ENCODE peak calls at places on chromosomes 7 and 10, in seven cellular contexts. U is left ventricle myocardium inferior; M is HFF-Myc; P is stimulated activated CD4-positive, alpha-beta T cell treated with anti-CD3 and anti-CD28 coated beads, Interleukin-4, amount 100 ng/mL, for 4 hours; W is RPMI7951; B is choroid plexus epithelial cell; G is stimulated activated CD8-positive, alpha-beta memory T cell treated with anti-CD3 and anti-CD28 coated beads, Interleukin-15, amount 100 ng/mL, for 24 hours. N is an unnamed sample.

GRCh38 chr7:134462337-134462925 is 3.5 kb upstream of the AKR1B1 start:
- DNase-seq in U (no peak), M (peak), P (no peak), W (peak), B (peak), G (no peak), N (peak)

GRCh38 chr7:156832195-156832877 is 60.6 kb downstream of the LMBR1 start:
- DNase-seq in U (no peak), M (no peak), P (no peak), W (no peak), B (no peak), G (no peak), N (no peak)

GRCh38 chr7:21218155-21218554 is 209.7 kb upstream of the SP4 start:
- DNase-seq in U (no peak), M (no peak), P (no peak), W (no peak), B (no peak), G (no peak), N (no peak)

GRCh38 chr7:106692450-106693051 is 31.6 kb upstream of the CCDC71L start:
- DNase-seq in U (no peak), M (no peak), P (no peak), W (no peak), B (no peak), G (no peak), N (no peak)

GRCh38 chr7:137953043-137953691 is 48.7 kb downstream of the CREB3L2 start:
- DNase-seq in U (no peak), M (no peak), P (no peak), W (no peak), B (peak), G (no peak), N (no peak)

GRCh38 chr7:54833021-54833467 is 74.0 kb upstream of the SEC61G start:
- DNase-seq in U (no peak), M (no peak), P (no peak), W (no peak), B (no peak), G (no peak), N (no peak)

GRCh38 chr7:30717181-30717580 is 34.8 kb upstream of the INMT start:
- DNase-seq in U (no peak), M (no peak), P (no peak), W (peak), B (no peak), G (no peak), N (no peak)

GRCh38 chr10:17023386-17024298 is 106.0 kb downstream of the CUBN start:
- DNase-seq in U (no peak), M (peak), P (peak), W (peak), B (peak), G (no peak), N (peak)

GRCh38 chr7:40213856-40214255 is 79.1 kb downstream of the SUGCT start:
- DNase-seq in U (no peak), M (no peak), P (no peak), W (no peak), B (peak), G (no peak), N (no peak)

GRCh38 chr10:61100882-61101281 is 156.9 kb upstream of the RHOBTB1 start:
- DNase-seq in U (no peak), M (no peak), P (no peak), W (no peak), B (no peak), G (no peak), N (no peak)

GRCh38 chr10:52951819-52952218 is 179.2 kb upstream of the MBL2 start:
- DNase-seq in U (peak), M (no peak), P (no peak), W (no peak), B (peak), G (no peak), N (peak)

GRCh38 chr10:32210306-32211045 is 136.5 kb downstream of the EPC1 start:
- DNase-seq in U (no peak), M (peak), P (no peak), W (peak), B (peak), G (no peak), N (peak)

GRCh38 chr10:89532476-89532875 is 2.9 kb downstream of the SLC16A12 start:
- DNase-seq in U (no peak), M (no peak), P (no peak), W (no peak), B (peak), G (no peak), N (no peak)

GRCh38 chr7:35727571-35727970 is 32.6 kb upstream of the HERPUD2 start:
- DNase-seq in U (no peak), M (no peak), P (peak), W (no peak), B (peak), G (no peak), N (peak)

GRCh38 chr10:96272256-96272985 is 1.1 kb upstream of the BLNK start:
- DNase-seq in U (no peak), M (no peak), P (no peak), W (no peak), B (no peak), G (no peak), N (no peak)

GRCh38 chr7:23261843-23262452 is 15.4 kb downstream of the GPNMB start:
- DNase-seq in U (peak), M (no peak), P (peak), W (peak), B (peak), G (peak), N (peak)

GRCh38 chr10:110803830-110804338 is 67.8 kb upstream of the PDCD4 start:
- DNase-seq in U (no peak), M (no peak), P (peak), W (peak), B (peak), G (no peak), N (peak)

GRCh38 chr10:4227581-4227980 is 442.6 kb upstream of the KLF6 start:
- DNase-seq in U (no peak), M (no peak), P (no peak), W (no peak), B (no peak), G (no peak), N (no peak)

GRCh38 chr10:26486304-26486703 is 48.2 kb downstream of the APBB1IP start:
- DNase-seq in U (no peak), M (peak), P (no peak), W (peak), B (no peak), G (no peak), N (peak)

GRCh38 chr10:35237766-35238512 is 98.4 kb upstream of the CCNY start:
- DNase-seq in U (no peak), M (no peak), P (no peak), W (no peak), B (no peak), G (no peak), N (no peak)

GRCh38 chr7:95246935-95247370 is 77.4 kb downstream of the PON1 start:
- DNase-seq in U (no peak), M (peak), P (no peak), W (peak), B (peak), G (no peak), N (peak)

GRCh38 chr7:44431091-44431608 is 59.3 kb downstream of the NUDCD3 start:
- DNase-seq in U (no peak), M (no peak), P (peak), W (no peak), B (peak), G (no peak), N (no peak)